ENCODE peak calls at places on chromosomes 16 and 17, in six cellular contexts. One of them, this sample, is unnamed.
A peak's percentile ranks its signal among the peaks of the same experiment; 100 is the strongest.

GRCh38 chr16:86680137-86680536 is 101.8 kb downstream of the FOXL1 start:
- DNase-seq in hepatocyte: no peak
- DNase-seq in SK-N-SH: no peak
- DNase-seq in GM23338: no peak
- DNase-seq in HCT116: no peak
- DNase-seq in neural progenitor cell: no peak
- DNase-seq in this sample: no peak

GRCh38 chr17:1865252-1866037 is 35.6 kb downstream of the RPA1 start:
- DNase-seq in hepatocyte: peak; percentile 49
- DNase-seq in SK-N-SH: peak; percentile 56
- DNase-seq in GM23338: peak; percentile 69
- DNase-seq in HCT116: peak; percentile 4
- DNase-seq in neural progenitor cell: no peak
- DNase-seq in this sample: peak; percentile 56

GRCh38 chr17:1511756-1512321 is 4.6 kb downstream of the INPP5K start:
- DNase-seq in hepatocyte: no peak
- DNase-seq in SK-N-SH: no peak
- DNase-seq in GM23338: no peak
- DNase-seq in HCT116: no peak
- DNase-seq in neural progenitor cell: peak; percentile 55
- DNase-seq in this sample: no peak

GRCh38 chr17:70254735-70255460 is 85.6 kb downstream of the KCNJ2 start:
- DNase-seq in hepatocyte: no peak
- DNase-seq in SK-N-SH: no peak
- DNase-seq in GM23338: no peak
- DNase-seq in HCT116: no peak
- DNase-seq in neural progenitor cell: no peak
- DNase-seq in this sample: no peak

GRCh38 chr17:1029196-1029911 is 32.4 kb downstream of the TIMM22 start:
- DNase-seq in hepatocyte: no peak
- DNase-seq in SK-N-SH: no peak
- DNase-seq in GM23338: no peak
- DNase-seq in HCT116: no peak
- DNase-seq in neural progenitor cell: no peak
- DNase-seq in this sample: no peak

GRCh38 chr16:88681084-88681680 is 5.1 kb downstream of the SNAI3 start:
- DNase-seq in hepatocyte: no peak
- DNase-seq in SK-N-SH: peak; percentile 41
- DNase-seq in GM23338: peak; percentile 76
- DNase-seq in HCT116: no peak
- DNase-seq in neural progenitor cell: peak; percentile 43
- DNase-seq in this sample: peak; percentile 93

GRCh38 chr17:63928966-63929695 is 3.0 kb downstream of the CD79B start:
- DNase-seq in hepatocyte: no peak
- DNase-seq in SK-N-SH: peak; percentile 21
- DNase-seq in GM23338: no peak
- DNase-seq in HCT116: no peak
- DNase-seq in neural progenitor cell: no peak
- DNase-seq in this sample: no peak

GRCh38 chr16:77840093-77840492 is 51.7 kb downstream of the VAT1L start:
- DNase-seq in hepatocyte: peak; percentile 13
- DNase-seq in SK-N-SH: no peak
- DNase-seq in GM23338: no peak
- DNase-seq in HCT116: no peak
- DNase-seq in neural progenitor cell: no peak
- DNase-seq in this sample: no peak

GRCh38 chr17:1996243-1997145 is 28.6 kb downstream of the RTN4RL1 start:
- DNase-seq in hepatocyte: no peak
- DNase-seq in SK-N-SH: peak; percentile 87
- DNase-seq in GM23338: no peak
- DNase-seq in HCT116: no peak
- DNase-seq in neural progenitor cell: no peak
- DNase-seq in this sample: no peak

GRCh38 chr16:86343111-86343642 is 167.2 kb upstream of the FOXF1 start:
- DNase-seq in hepatocyte: peak; percentile 82
- DNase-seq in SK-N-SH: peak; percentile 45
- DNase-seq in GM23338: no peak
- DNase-seq in HCT116: no peak
- DNase-seq in neural progenitor cell: no peak
- DNase-seq in this sample: no peak

GRCh38 chr17:50203086-50203485 is 1.7 kb upstream of the COL1A1 start:
- DNase-seq in hepatocyte: no peak
- DNase-seq in SK-N-SH: no peak
- DNase-seq in GM23338: no peak
- DNase-seq in HCT116: no peak
- DNase-seq in neural progenitor cell: no peak
- DNase-seq in this sample: no peak

GRCh38 chr17:72590882-72591499 is 470.2 kb downstream of the SOX9 start:
- DNase-seq in hepatocyte: no peak
- DNase-seq in SK-N-SH: no peak
- DNase-seq in GM23338: no peak
- DNase-seq in HCT116: no peak
- DNase-seq in neural progenitor cell: no peak
- DNase-seq in this sample: no peak

GRCh38 chr17:42675984-42676423 is 790 bp downstream of the PLEKHH3 start:
- DNase-seq in hepatocyte: peak; percentile 82
- DNase-seq in SK-N-SH: peak; percentile 71
- DNase-seq in GM23338: peak; percentile 48
- DNase-seq in HCT116: no peak
- DNase-seq in neural progenitor cell: no peak
- DNase-seq in this sample: peak; percentile 27

GRCh38 chr16:59878479-59878878 is 1144.4 kb upstream of the GOT2 start:
- DNase-seq in hepatocyte: peak; percentile 15
- DNase-seq in SK-N-SH: no peak
- DNase-seq in GM23338: no peak
- DNase-seq in HCT116: no peak
- DNase-seq in neural progenitor cell: no peak
- DNase-seq in this sample: no peak

GRCh38 chr16:59880626-59881025 is 1146.5 kb upstream of the GOT2 start:
- DNase-seq in hepatocyte: no peak
- DNase-seq in SK-N-SH: no peak
- DNase-seq in GM23338: no peak
- DNase-seq in HCT116: no peak
- DNase-seq in neural progenitor cell: no peak
- DNase-seq in this sample: no peak

GRCh38 chr16:59881366-59881765 is 1147.2 kb upstream of the GOT2 start:
- DNase-seq in hepatocyte: no peak
- DNase-seq in SK-N-SH: no peak
- DNase-seq in GM23338: no peak
- DNase-seq in HCT116: no peak
- DNase-seq in neural progenitor cell: peak; percentile 7
- DNase-seq in this sample: no peak

DNA sequence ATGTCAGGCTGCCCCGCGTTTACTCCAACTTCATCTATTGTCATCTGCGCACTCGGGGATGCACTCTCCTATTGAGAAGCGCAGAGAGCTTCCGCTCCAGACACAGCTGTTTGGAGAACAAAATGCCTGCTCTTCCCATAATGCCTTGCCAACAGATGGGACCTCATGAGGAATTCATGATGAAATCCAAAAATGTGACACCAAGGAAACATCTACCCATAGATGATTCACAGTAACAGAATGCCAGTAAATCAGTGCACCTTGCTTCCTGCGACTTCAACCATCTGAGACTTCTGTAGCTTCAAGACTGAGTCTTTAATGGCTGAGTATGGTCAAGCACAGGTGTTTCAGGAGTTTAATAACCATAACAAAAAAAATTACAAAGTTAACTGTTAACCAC is 1144.9 kb upstream of the GOT2 start:
- DNase-seq in hepatocyte: no peak
- DNase-seq in SK-N-SH: no peak
- DNase-seq in GM23338: no peak
- DNase-seq in HCT116: no peak
- DNase-seq in neural progenitor cell: no peak
- DNase-seq in this sample: no peak
- H2AFZ ChIP-seq in hepatocyte: no peak overlapping the region
- H2AFZ ChIP-seq in SK-N-SH: no peak overlapping the region
- H2AFZ ChIP-seq in GM23338: peak overlapping the region; percentile 85
- H2AFZ ChIP-seq in HCT116: no peak overlapping the region
- H2AFZ ChIP-seq in neural progenitor cell: peak overlapping the region; percentile 53
- H2AFZ ChIP-seq in this sample: no peak overlapping the region

GRCh38 chr17:47839071-47839470 is 2.0 kb downstream of the SCRN2 start:
- DNase-seq in hepatocyte: no peak
- DNase-seq in SK-N-SH: no peak
- DNase-seq in GM23338: no peak
- DNase-seq in HCT116: no peak
- DNase-seq in neural progenitor cell: no peak
- DNase-seq in this sample: no peak

GRCh38 chr17:47838636-47839035 is 2.4 kb downstream of the SCRN2 start:
- DNase-seq in hepatocyte: no peak
- DNase-seq in SK-N-SH: no peak
- DNase-seq in GM23338: no peak
- DNase-seq in HCT116: no peak
- DNase-seq in neural progenitor cell: no peak
- DNase-seq in this sample: no peak

GRCh38 chr17:47839899-47840741 is 953 bp downstream of the SCRN2 start:
- DNase-seq in hepatocyte: no peak
- DNase-seq in SK-N-SH: no peak
- DNase-seq in GM23338: no peak
- DNase-seq in HCT116: no peak
- DNase-seq in neural progenitor cell: no peak
- DNase-seq in this sample: no peak

GRCh38 chr17:47841488-47842308 is 625 bp upstream of the SCRN2 start:
- DNase-seq in hepatocyte: no peak
- DNase-seq in SK-N-SH: no peak
- DNase-seq in GM23338: no peak
- DNase-seq in HCT116: no peak
- DNase-seq in neural progenitor cell: no peak
- DNase-seq in this sample: no peak

GRCh38 chr17:47840742-47841487 is at the start of gene SCRN2:
- DNase-seq in hepatocyte: peak; percentile 92
- DNase-seq in SK-N-SH: peak; percentile 97
- DNase-seq in GM23338: peak; percentile 96
- DNase-seq in HCT116: peak; percentile 81
- DNase-seq in neural progenitor cell: peak; percentile 95
- DNase-seq in this sample: peak; percentile 88
- TF ChIP-seq EZH2phosphoT487 in hepatocyte: no peak
- TF ChIP-seq EZH2phosphoT487 in SK-N-SH: no peak
- TF ChIP-seq EZH2phosphoT487 in GM23338: no peak
- TF ChIP-seq EZH2phosphoT487 in HCT116: no peak
- TF ChIP-seq EZH2phosphoT487 in neural progenitor cell: no peak
- TF ChIP-seq EZH2phosphoT487 in this sample: no peak

GRCh38 chr17:79508291-79508716 is 102.5 kb downstream of the RBFOX3 start:
- DNase-seq in hepatocyte: no peak
- DNase-seq in SK-N-SH: peak; percentile 56
- DNase-seq in GM23338: no peak
- DNase-seq in HCT116: no peak
- DNase-seq in neural progenitor cell: no peak
- DNase-seq in this sample: no peak

GRCh38 chr17:79511471-79511870 is 99.4 kb downstream of the RBFOX3 start:
- DNase-seq in hepatocyte: no peak
- DNase-seq in SK-N-SH: no peak
- DNase-seq in GM23338: no peak
- DNase-seq in HCT116: no peak
- DNase-seq in neural progenitor cell: no peak
- DNase-seq in this sample: no peak

GRCh38 chr17:79509008-79509407 is 101.8 kb downstream of the RBFOX3 start:
- DNase-seq in hepatocyte: no peak
- DNase-seq in SK-N-SH: no peak
- DNase-seq in GM23338: no peak
- DNase-seq in HCT116: no peak
- DNase-seq in neural progenitor cell: no peak
- DNase-seq in this sample: no peak

GRCh38 chr17:79510071-79510470 is 100.8 kb downstream of the RBFOX3 start:
- DNase-seq in hepatocyte: no peak
- DNase-seq in SK-N-SH: no peak
- DNase-seq in GM23338: no peak
- DNase-seq in HCT116: no peak
- DNase-seq in neural progenitor cell: no peak
- DNase-seq in this sample: no peak

GRCh38 chr17:79509496-79509895 is 101.4 kb downstream of the RBFOX3 start:
- DNase-seq in hepatocyte: no peak
- DNase-seq in SK-N-SH: no peak
- DNase-seq in GM23338: no peak
- DNase-seq in HCT116: no peak
- DNase-seq in neural progenitor cell: no peak
- DNase-seq in this sample: no peak
- H3K4me3 ChIP-seq in hepatocyte: no peak overlapping the region
- H3K4me3 ChIP-seq in SK-N-SH: no peak overlapping the region
- H3K4me3 ChIP-seq in GM23338: no peak overlapping the region
- H3K4me3 ChIP-seq in HCT116: no peak overlapping the region
- H3K4me3 ChIP-seq in neural progenitor cell: no peak overlapping the region
- H3K4me3 ChIP-seq in this sample: no peak overlapping the region

GRCh38 chr16:49277766-49278566 is 3.7 kb downstream of the CBLN1 start:
- DNase-seq in hepatocyte: no peak
- DNase-seq in SK-N-SH: no peak
- DNase-seq in GM23338: peak; percentile 64
- DNase-seq in HCT116: no peak
- DNase-seq in neural progenitor cell: peak; percentile 64
- DNase-seq in this sample: no peak
- H2AFZ ChIP-seq in hepatocyte: no peak overlapping the region
- H2AFZ ChIP-seq in SK-N-SH: no peak overlapping the region
- H2AFZ ChIP-seq in GM23338: no peak overlapping the region
- H2AFZ ChIP-seq in HCT116: no peak overlapping the region
- H2AFZ ChIP-seq in neural progenitor cell: no peak overlapping the region
- H2AFZ ChIP-seq in this sample: no peak overlapping the region